ENCODE peak calls at places on chromosomes 16 and 17, in ten cellular contexts. X is H7, Q is neural progenitor cell, O is AG04450, W is brain microvascular endothelial cell, E is cardiac muscle cell, J is heart right ventricle, A is HFF-Myc, P is lower leg skin, R is fibroblast of pulmonary artery. U is an unnamed sample.

GRCh38 chr16:47258874-47259461 is 115.2 kb upstream of the NETO2 start:
- DNase-seq in R (peak), J (no peak), A (peak), P (no peak), O (peak), Q (peak), W (peak), E (peak), X (peak), U (no peak)

GRCh38 chr17:30263552-30264333 is 28.0 kb downstream of the BLMH start:
- DNase-seq in A (no peak), X (no peak), W (peak), O (no peak), J (no peak), Q (no peak), E (peak), R (peak), P (no peak), U (peak)

GRCh38 chr16:10256855-10257641 is 74.8 kb upstream of the GRIN2A start:
- DNase-seq in E (peak), O (no peak), A (no peak), Q (peak), W (no peak), P (no peak), R (peak), J (peak), X (peak), U (peak)

GRCh38 chr17:40440166-40440565 is 3.1 kb upstream of the IGFBP4 start:
- DNase-seq in J (no peak), Q (no peak), E (no peak), P (no peak), A (no peak), X (no peak), R (no peak), W (no peak), O (no peak), U (no peak)

GRCh38 chr16:24580665-24581064 is 41.3 kb downstream of the RBBP6 start:
- DNase-seq in X (no peak), A (peak), E (peak), J (no peak), R (peak), P (no peak), O (peak), W (no peak), Q (no peak), U (no peak)

GRCh38 chr17:33519692-33520091 is 226.6 kb upstream of the ASIC2 start:
- DNase-seq in P (no peak), R (no peak), J (no peak), Q (no peak), A (no peak), E (no peak), O (no peak), X (no peak), W (no peak), U (no peak)

GRCh38 chr17:39605492-39606433 is 2.0 kb downstream of the NEUROD2 start:
- DNase-seq in P (no peak), E (no peak), A (no peak), O (no peak), R (no peak), J (no peak), Q (peak), W (no peak), X (peak), U (no peak)

GRCh38 chr17:4116516-4116915 is 26.3 kb downstream of the ZZEF1 start:
- DNase-seq in W (no peak), O (no peak), Q (no peak), P (no peak), E (no peak), X (peak), A (no peak), J (no peak), R (no peak), U (no peak)

GRCh38 chr17:80104956-80105375 is 3.6 kb downstream of the GAA start:
- DNase-seq in E (no peak), O (no peak), Q (no peak), R (no peak), P (no peak), X (no peak), J (no peak), W (no peak), A (no peak), U (no peak)

DNA sequence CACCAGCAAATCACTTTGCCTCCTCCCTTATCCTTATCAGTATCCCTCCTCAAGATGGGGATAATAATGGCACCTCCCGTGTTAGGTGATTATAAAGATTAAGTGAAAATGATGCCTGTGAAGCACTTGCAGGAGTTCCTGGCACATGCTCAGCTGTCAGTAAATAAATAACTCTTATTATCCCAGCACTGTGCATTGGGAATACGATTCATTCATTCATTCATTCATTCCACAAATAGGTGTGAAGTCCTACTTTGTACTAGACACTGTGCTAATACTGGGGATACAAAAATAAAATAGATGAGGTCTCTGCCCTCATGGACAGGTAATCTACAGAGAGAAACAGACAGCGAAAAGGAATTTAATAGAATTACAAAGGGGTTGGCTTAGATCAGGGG is 2.0 kb downstream of the XYLT2 start:
- DNase-seq in W (no peak), J (no peak), A (no peak), Q (no peak), X (peak), O (no peak), E (no peak), R (no peak), P (no peak), U (no peak)
- H3K4me3 ChIP-seq in W (no peak), J (peak), A (peak), Q (peak), X (no peak), O (peak), E (no peak), R (peak), P (no peak), U (no peak)

GRCh38 chr16:87241135-87241771 is 75.9 kb downstream of the C16orf95 start:
- DNase-seq in Q (no peak), W (no peak), A (no peak), R (no peak), E (no peak), X (no peak), O (no peak), J (no peak), P (peak), U (no peak)
- H3K4me3 ChIP-seq in Q (no peak), W (no peak), A (no peak), R (no peak), E (no peak), X (no peak), O (no peak), J (no peak), P (no peak), U (no peak)

GRCh38 chr17:72643575-72644216 is 448.8 kb downstream of the SLC39A11 start:
- DNase-seq in R (no peak), J (no peak), E (no peak), O (no peak), P (no peak), W (no peak), X (no peak), Q (no peak), A (no peak), U (no peak)

GRCh38 chr17:72644481-72644880 is 448.0 kb downstream of the SLC39A11 start:
- DNase-seq in J (no peak), P (no peak), R (no peak), W (no peak), E (no peak), X (no peak), A (no peak), O (no peak), Q (no peak), U (no peak)

GRCh38 chr17:72639711-72640110 is 452.8 kb downstream of the SLC39A11 start:
- DNase-seq in P (no peak), E (no peak), X (no peak), W (no peak), R (no peak), A (no peak), O (no peak), J (no peak), Q (no peak), U (no peak)

GRCh38 chr17:72642720-72643119 is 449.8 kb downstream of the SLC39A11 start:
- DNase-seq in P (no peak), Q (no peak), A (no peak), X (no peak), E (no peak), O (no peak), J (no peak), W (no peak), R (no peak), U (no peak)

DNA sequence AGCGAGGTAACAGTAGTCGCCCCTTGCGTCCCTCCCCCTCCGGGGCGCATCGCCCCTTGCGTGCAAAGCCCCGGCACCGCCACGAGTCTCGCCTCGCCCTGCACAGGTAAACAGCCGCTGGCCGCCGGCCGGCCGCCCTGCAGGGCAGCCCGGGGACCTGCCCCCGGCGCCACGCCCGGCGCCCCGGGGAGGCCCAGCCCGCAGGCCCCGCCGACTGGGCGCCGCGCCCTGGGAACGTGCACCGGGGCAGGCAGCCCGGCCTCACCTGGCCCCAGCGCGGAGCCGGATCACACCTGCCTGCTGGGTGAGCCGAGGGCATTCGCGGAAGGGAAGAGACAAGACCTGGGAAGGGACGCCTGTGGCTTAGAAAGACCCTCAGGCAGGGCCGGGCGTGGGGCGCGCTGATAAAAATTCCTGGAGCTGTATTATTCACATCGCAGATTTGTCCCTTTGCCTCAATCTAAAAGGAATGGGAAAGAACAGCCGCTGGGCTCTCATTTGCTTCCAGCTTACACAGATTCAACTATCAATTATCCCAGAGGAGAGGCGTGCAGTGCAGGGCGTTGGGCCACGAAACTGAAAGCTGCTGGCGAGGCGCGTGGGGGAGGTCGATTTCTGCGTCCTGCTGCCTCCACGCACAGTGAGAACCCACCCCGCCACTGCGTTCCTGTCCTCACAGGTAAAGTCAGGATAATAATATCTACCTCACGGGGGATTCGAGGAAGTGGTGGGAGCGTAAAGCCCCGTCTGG is 451.9 kb downstream of the SLC39A11 start:
- DNase-seq in E (peak), P (no peak), X (peak), Q (no peak), R (no peak), O (no peak), J (no peak), A (no peak), W (no peak), U (no peak)
- H3K4me3 ChIP-seq in E (no peak), P (no peak), X (no peak), Q (no peak), R (no peak), O (peak), J (no peak), A (no peak), W (no peak), U (no peak)

GRCh38 chr16:1635070-1635469 is 22.9 kb downstream of the CRAMP1 start:
- DNase-seq in J (no peak), P (no peak), Q (no peak), E (no peak), R (no peak), X (no peak), O (no peak), A (no peak), W (peak), U (no peak)
- H3K4me3 ChIP-seq in J (no peak), P (no peak), Q (no peak), E (no peak), R (no peak), X (no peak), O (no peak), A (no peak), W (no peak), U (no peak)

GRCh38 chr16:67370686-67371085 is 22.6 kb downstream of the TPPP3 start:
- DNase-seq in P (no peak), X (no peak), R (no peak), O (no peak), E (no peak), A (no peak), J (no peak), W (no peak), Q (no peak), U (no peak)

GRCh38 chr16:67361038-67361437 is 32.3 kb downstream of the TPPP3 start:
- DNase-seq in X (no peak), O (no peak), P (no peak), R (no peak), E (no peak), J (no peak), A (no peak), Q (no peak), W (no peak), U (no peak)

DNA sequence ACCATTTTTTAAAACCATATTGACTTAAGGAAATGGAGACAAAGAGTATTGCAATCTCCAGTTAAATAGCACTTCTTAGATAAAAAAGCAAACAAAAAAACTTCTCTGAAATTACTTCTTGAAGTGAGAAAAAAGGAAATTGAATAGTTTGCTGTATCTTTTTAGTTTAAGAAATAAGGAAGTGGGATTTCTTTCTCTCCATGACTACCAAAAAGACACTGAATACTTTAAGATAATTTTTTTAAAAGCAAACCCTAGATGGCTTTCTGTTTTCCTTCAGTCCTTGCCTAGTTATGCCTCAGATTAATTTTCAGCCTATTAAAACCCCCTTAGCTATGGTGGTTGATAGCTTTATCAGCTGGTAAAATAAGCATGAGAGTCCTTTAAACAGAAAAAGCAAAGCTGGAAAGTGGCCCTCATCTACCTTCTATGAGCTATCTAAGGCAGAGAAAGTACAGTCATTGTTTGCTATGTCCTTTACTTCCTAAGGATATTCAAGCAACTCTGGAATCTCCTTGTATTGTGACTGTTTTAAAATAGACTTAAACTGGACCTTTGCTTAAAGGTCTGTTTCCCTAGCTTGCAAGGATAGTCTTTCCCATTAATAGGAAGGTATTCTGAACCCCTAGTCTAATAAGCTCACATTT is 28.6 kb downstream of the TPPP3 start:
- DNase-seq in J (no peak), R (no peak), W (no peak), X (no peak), E (no peak), A (no peak), O (no peak), P (no peak), Q (no peak), U (no peak)
- H3K4me3 ChIP-seq in J (no peak), R (no peak), W (no peak), X (no peak), E (no peak), A (no peak), O (no peak), P (no peak), Q (no peak), U (no peak)

GRCh38 chr16:85171004-85171808 is 58.9 kb upstream of the CIBAR2 start:
- DNase-seq in P (no peak), O (no peak), E (no peak), J (no peak), R (no peak), X (peak), Q (no peak), W (no peak), A (no peak), U (no peak)
- H3K4me3 ChIP-seq in P (no peak), O (peak), E (peak), J (peak), R (peak), X (no peak), Q (no peak), W (peak), A (peak), U (no peak)

GRCh38 chr16:62038225-62038624 is 2.0 kb upstream of the CDH8 start:
- DNase-seq in P (no peak), Q (no peak), E (no peak), X (no peak), W (no peak), A (no peak), R (no peak), O (no peak), J (no peak), U (no peak)

GRCh38 chr16:62036101-62036806 is at the start of gene CDH8:
- DNase-seq in E (no peak), A (no peak), O (no peak), W (peak), X (peak), P (peak), J (no peak), R (no peak), Q (peak), U (no peak)

GRCh38 chr16:62038646-62039045 is 2.4 kb upstream of the CDH8 start:
- DNase-seq in P (no peak), R (no peak), O (no peak), Q (peak), W (no peak), A (no peak), X (no peak), J (no peak), E (no peak), U (no peak)

GRCh38 chr16:62035115-62036092 is 834 bp downstream of the CDH8 start:
- DNase-seq in E (no peak), A (no peak), J (no peak), O (no peak), R (no peak), P (no peak), X (peak), W (no peak), Q (peak), U (no peak)

DNA sequence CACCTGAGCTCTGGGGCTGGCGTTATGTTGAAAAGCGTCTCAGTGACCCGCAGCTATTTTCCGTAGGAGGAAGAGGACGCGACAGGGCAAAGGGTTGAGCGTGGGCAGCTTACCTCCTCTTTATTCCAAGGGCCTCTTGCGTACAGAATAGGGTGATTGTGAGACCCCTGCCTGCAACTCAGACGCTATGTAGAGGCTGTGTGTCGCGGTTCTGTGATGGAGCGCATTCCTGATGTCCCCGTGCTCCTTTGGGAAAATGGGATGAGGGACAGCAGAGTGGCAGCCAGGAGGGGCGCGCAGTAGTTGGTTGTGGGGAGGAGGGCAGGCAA is 533 bp upstream of the CDH8 start:
- DNase-seq in R (no peak), Q (peak), E (no peak), W (no peak), O (no peak), A (no peak), X (peak), J (no peak), P (no peak), U (no peak)
- H3K4me3 ChIP-seq in R (no peak), Q (peak), E (peak), W (peak), O (no peak), A (no peak), X (peak), J (peak), P (no peak), U (peak)

DNA sequence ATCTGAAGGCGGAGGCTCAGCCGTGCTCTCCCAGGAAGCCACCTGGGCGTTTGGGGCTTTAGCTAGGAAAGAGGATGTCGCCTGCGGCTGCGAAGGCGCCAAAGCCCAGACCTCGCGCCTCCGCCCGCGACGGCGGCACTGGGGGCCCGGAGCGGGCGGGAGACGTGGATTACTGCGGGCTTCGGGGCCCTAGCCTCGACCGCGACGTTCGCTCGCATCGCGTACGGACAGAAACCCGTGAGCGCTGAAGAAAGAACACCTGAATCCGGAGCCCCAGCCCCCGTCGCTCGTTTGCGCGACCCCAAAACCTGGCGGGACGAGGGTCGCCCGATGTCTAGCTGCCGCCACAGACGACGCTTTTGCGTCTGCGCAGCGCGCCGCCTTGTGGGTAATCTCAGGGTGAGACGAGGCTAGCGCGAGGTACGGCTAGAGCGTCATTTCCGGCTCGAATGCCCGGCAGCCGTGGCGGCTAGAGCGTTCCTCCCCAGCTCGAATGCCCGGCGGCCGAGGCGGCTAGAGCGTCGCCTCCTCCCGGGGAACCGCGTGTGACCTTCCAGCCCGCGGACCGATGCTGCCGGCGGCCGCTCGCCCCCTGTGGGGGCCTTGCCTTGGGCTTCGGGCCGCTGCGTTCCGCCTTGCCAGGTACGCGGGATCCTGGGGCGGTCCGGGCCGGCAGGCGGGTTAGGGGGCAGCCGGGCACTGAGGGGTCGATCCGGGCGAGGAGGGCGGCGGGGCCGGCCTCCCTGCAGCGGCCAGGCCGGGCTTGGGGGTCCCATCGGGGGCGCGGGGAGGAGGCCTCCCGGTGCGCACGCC is at the start of gene MRPL12:
- DNase-seq in X (peak), J (peak), W (peak), A (peak), O (peak), R (peak), E (peak), P (peak), Q (peak), U (no peak)
- H3K4me3 ChIP-seq in X (peak), J (peak), W (peak), A (peak), O (peak), R (peak), E (peak), P (peak), Q (peak), U (peak)

GRCh38 chr17:58278661-58279015 is 2.1 kb downstream of the MPO start:
- DNase-seq in P (no peak), O (no peak), X (peak), J (no peak), Q (no peak), R (no peak), W (no peak), A (no peak), E (no peak), U (no peak)
- H3K4me3 ChIP-seq in P (no peak), O (no peak), X (no peak), J (peak), Q (no peak), R (no peak), W (no peak), A (no peak), E (no peak), U (no peak)

U was measured in retinal pigment epithelial cell.